ENCODE peak calls at places on chromosomes 2 and 18, in eight cellular contexts. Z, V, P, X, N, B, Q and J are unnamed samples.
A peak's percentile ranks its signal among the peaks of the same experiment; 100 is the strongest.

GRCh38 chr2:150767924-150768801 is 280.7 kb upstream of the RND3 start:
- DNase-seq in Z (no peak), V (peak; percentile 57), P (no peak), X (no peak), N (no peak), B (no peak), Q (no peak), J (no peak)

GRCh38 chr2:10873790-10874437 is 37.8 kb upstream of the KCNF1 start:
- DNase-seq in Z (no peak), V (no peak), P (no peak), X (peak; percentile 44), N (peak; percentile 10), B (no peak), Q (no peak), J (no peak)

GRCh38 chr2:216773072-216773471 is 77.7 kb upstream of the IGFBP5 start:
- DNase-seq in Z (no peak), V (peak; percentile 25), P (no peak), X (peak; percentile 80), N (no peak), B (no peak), Q (no peak), J (no peak)

GRCh38 chr2:3651686-3652516 is 6.1 kb upstream of the ALLC start:
- DNase-seq in Z (peak; percentile 54), V (peak; percentile 50), P (no peak), X (peak; percentile 43), N (no peak), B (peak; percentile 77), Q (no peak), J (no peak)

GRCh38 chr2:1051585-1051984 is 100.9 kb downstream of the SNTG2 start:
- DNase-seq in Z (no peak), V (no peak), P (no peak), X (no peak), N (no peak), B (no peak), Q (no peak), J (no peak)

GRCh38 chr2:98773907-98774306 is 43.0 kb upstream of the MGAT4A start:
- DNase-seq in Z (no peak), V (no peak), P (no peak), X (no peak), N (no peak), B (no peak), Q (no peak), J (no peak)

GRCh38 chr2:41496908-41497307 is 550.9 kb upstream of the PKDCC start:
- DNase-seq in Z (peak; percentile 13), V (no peak), P (no peak), X (no peak), N (no peak), B (no peak), Q (no peak), J (no peak)

GRCh38 chr2:163573652-163574051 is 162.2 kb downstream of the FIGN start:
- DNase-seq in Z (no peak), V (no peak), P (no peak), X (no peak), N (no peak), B (no peak), Q (no peak), J (no peak)

GRCh38 chr2:16031848-16032159 is 91.5 kb downstream of the MYCN start:
- DNase-seq in Z (no peak), V (no peak), P (no peak), X (no peak), N (no peak), B (no peak), Q (no peak), J (no peak)

GRCh38 chr2:210225461-210225798 is 183 bp upstream of the ACADL start:
- DNase-seq in Z (peak; percentile 22), V (peak; percentile 30), P (no peak), X (no peak), N (no peak), B (no peak), Q (no peak), J (no peak)

GRCh38 chr18:74778191-74778847 is 180.6 kb downstream of the ZNF407 start:
- DNase-seq in Z (peak; percentile 25), V (no peak), P (no peak), X (no peak), N (no peak), B (no peak), Q (no peak), J (no peak)

GRCh38 chr2:217919781-217920351 is 82.9 kb downstream of the TNS1 start:
- DNase-seq in Z (peak; percentile 92), V (peak; percentile 75), P (no peak), X (no peak), N (no peak), B (no peak), Q (peak; percentile 77), J (no peak)

GRCh38 chr2:217920879-217921603 is 81.8 kb downstream of the TNS1 start:
- DNase-seq in Z (peak; percentile 49), V (peak; percentile 37), P (no peak), X (no peak), N (no peak), B (no peak), Q (no peak), J (no peak)

GRCh38 chr2:217924346-217924901 is 78.4 kb downstream of the TNS1 start:
- DNase-seq in Z (no peak), V (no peak), P (no peak), X (no peak), N (no peak), B (no peak), Q (no peak), J (no peak)

GRCh38 chr2:217923007-217923686 is 79.6 kb downstream of the TNS1 start:
- DNase-seq in Z (no peak), V (no peak), P (no peak), X (no peak), N (no peak), B (no peak), Q (no peak), J (no peak)

DNA sequence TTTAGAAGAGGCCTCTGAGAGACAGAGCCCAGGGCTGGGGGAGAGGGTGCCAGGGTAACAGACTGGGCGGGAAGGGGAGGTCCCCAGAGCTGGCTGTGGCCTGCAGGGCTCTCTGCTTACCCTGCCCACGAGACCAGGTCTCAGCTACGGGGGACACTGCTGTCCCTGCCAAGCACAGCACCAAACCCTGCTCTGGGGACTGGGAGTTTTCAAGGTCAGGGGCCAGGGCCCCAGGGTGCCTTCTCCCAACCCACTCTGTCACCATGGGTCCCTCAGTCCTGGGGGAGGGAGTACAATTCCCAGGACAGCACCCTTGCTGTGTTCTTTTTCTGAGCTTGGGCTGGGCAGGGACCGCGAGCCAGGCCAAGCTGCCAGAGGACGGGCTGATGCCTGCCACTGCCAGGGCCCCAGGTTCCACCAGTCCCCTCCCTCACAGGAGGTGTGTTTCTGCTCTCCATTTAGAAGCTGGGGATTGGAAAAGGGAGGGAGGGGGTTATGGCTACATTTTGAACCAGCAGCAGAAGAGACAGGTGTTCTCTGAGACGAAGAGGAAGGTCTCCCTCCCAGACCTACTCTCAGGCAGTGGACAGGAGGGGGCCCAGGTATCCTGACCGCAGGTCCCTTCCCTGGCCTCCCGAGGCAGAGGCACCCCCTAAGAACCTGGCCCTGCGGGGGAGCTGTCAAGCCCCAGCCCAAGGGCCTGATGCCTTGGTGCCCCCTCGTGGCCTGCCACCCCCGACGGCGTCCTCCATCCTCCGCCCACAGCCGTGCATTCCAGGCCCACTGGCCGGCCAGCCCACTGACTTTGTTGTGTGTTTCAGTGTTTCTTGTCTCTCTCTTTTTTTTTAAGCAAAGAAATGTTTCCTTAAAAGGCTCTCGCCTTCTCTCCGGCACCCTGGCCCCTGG is 80.4 kb downstream of the TNS1 start:
- DNase-seq in Z (peak; percentile 36), V (peak; percentile 26), P (no peak), X (no peak), N (no peak), B (no peak), Q (no peak), J (no peak)
- TF ChIP-seq CTCF in Z (no peak), V (peak; percentile 16), P (no peak), X (peak; percentile 55), N (peak; percentile 45), B (no peak), Q (no peak), J (peak; percentile 24)

GRCh38 chr2:38462121-38462634 is 85.1 kb upstream of the ATL2 start:
- DNase-seq in Z (peak; percentile 94), V (peak; percentile 90), P (peak; percentile 94), X (no peak), N (peak; percentile 42), B (no peak), Q (peak; percentile 81), J (peak; percentile 62)

GRCh38 chr2:38464971-38465788 is 88.1 kb upstream of the ATL2 start:
- DNase-seq in Z (no peak), V (no peak), P (no peak), X (no peak), N (no peak), B (no peak), Q (no peak), J (no peak)

GRCh38 chr2:38461470-38461869 is 84.4 kb upstream of the ATL2 start:
- DNase-seq in Z (no peak), V (no peak), P (no peak), X (no peak), N (no peak), B (no peak), Q (no peak), J (no peak)

GRCh38 chr2:38465789-38466127 is 88.7 kb upstream of the ATL2 start:
- DNase-seq in Z (peak; percentile 45), V (peak; percentile 25), P (peak; percentile 54), X (no peak), N (no peak), B (peak; percentile 58), Q (no peak), J (no peak)

GRCh38 chr2:38463752-38464151 is 86.7 kb upstream of the ATL2 start:
- DNase-seq in Z (no peak), V (no peak), P (no peak), X (no peak), N (no peak), B (no peak), Q (no peak), J (no peak)
- H3K4me3 ChIP-seq in Z (no peak overlapping the region), V (no peak overlapping the region), P (no peak overlapping the region), X (no peak overlapping the region), N (no peak overlapping the region), B (no peak overlapping the region), Q (no peak overlapping the region), J (no peak overlapping the region)

GRCh38 chr2:241940329-241940728 is 70.8 kb downstream of the RTP5 start:
- DNase-seq in Z (peak; percentile 25), V (no peak), P (peak; percentile 8), X (no peak), N (no peak), B (no peak), Q (no peak), J (no peak)
- TF ChIP-seq CTCF in Z (peak; percentile 42), V (peak; percentile 7), P (peak; percentile 53), X (no peak), N (no peak), B (peak; percentile 64), Q (peak; percentile 46), J (peak; percentile 21)

GRCh38 chr18:57802869-57803118 is 321 bp downstream of the ATP8B1 start:
- DNase-seq in Z (no peak), V (no peak), P (no peak), X (no peak), N (no peak), B (no peak), Q (no peak), J (no peak)

GRCh38 chr18:57802166-57802868 is 798 bp downstream of the ATP8B1 start:
- DNase-seq in Z (no peak), V (no peak), P (no peak), X (no peak), N (no peak), B (no peak), Q (no peak), J (no peak)

GRCh38 chr18:57805117-57805516 is 2.0 kb upstream of the ATP8B1 start:
- DNase-seq in Z (no peak), V (no peak), P (no peak), X (no peak), N (no peak), B (no peak), Q (no peak), J (no peak)

GRCh38 chr18:57801379-57802165 is 1.5 kb downstream of the ATP8B1 start:
- DNase-seq in Z (peak; percentile 44), V (no peak), P (no peak), X (peak; percentile 23), N (no peak), B (peak; percentile 33), Q (no peak), J (no peak)

GRCh38 chr18:57803119-57803969 is at the start of gene ATP8B1:
- DNase-seq in Z (peak; percentile 77), V (peak; percentile 74), P (peak; percentile 78), X (peak; percentile 82), N (no peak), B (no peak), Q (no peak), J (no peak)
- H3K4me3 ChIP-seq in Z (peak within 1 kb of the TSS; percentile 88), V (peak within 1 kb of the TSS; percentile 99), P (peak within 1 kb of the TSS; percentile 90), X (peak within 1 kb of the TSS; percentile 89), N (peak within 1 kb of the TSS; percentile 98), B (no peak within 1 kb of the TSS), Q (peak within 1 kb of the TSS; percentile 86), J (peak within 1 kb of the TSS; percentile 97)